ENCODE peak calls at places on chromosome 10, in nine cellular contexts. W is GM23248; P is psoas muscle; Z is neuronal stem cell; A is CD4-positive, CD25-positive, alpha-beta regulatory T cell; U is ovary; H is CD8-positive, alpha-beta T cell; J is sigmoid colon; R is RWPE2. X is an unnamed sample. For H3K4me1 and H3K27me3, the result is how much of the 10 kb centered on the place peaks cover.

GRCh38 chr10:132788180-132788830 is 2.4 kb upstream of the NKX6-2 start:
- DNase-seq in W (peak), P (no peak), Z (no peak), A (no peak), U (no peak), H (no peak), J (no peak), R (no peak), X (no peak)

GRCh38 chr10:42868530-42868929 is 85.9 kb downstream of the BMS1 start:
- DNase-seq in W (no peak), P (no peak), Z (no peak), A (no peak), U (no peak), H (peak), J (no peak), R (no peak), X (no peak)

GRCh38 chr10:122468923-122469781 is 7.8 kb downstream of the HTRA1 start:
- DNase-seq in W (peak), P (peak), Z (no peak), A (no peak), U (peak), H (no peak), J (no peak), R (no peak), X (no peak)

GRCh38 chr10:111475720-111476119 is 398.9 kb downstream of the ADRA2A start:
- DNase-seq in W (peak), P (no peak), Z (no peak), A (no peak), U (no peak), H (no peak), J (no peak), R (no peak), X (no peak)

GRCh38 chr10:129971381-129972144 is 7.5 kb upstream of the EBF3 start:
- DNase-seq in W (peak), P (peak), Z (peak), A (no peak), U (no peak), H (no peak), J (peak), R (no peak), X (peak)

GRCh38 chr10:97109562-97109961 is 76.2 kb downstream of the SLIT1 start:
- DNase-seq in W (no peak), P (no peak), Z (no peak), A (no peak), U (no peak), H (no peak), J (no peak), R (no peak), X (no peak)

GRCh38 chr10:123380491-123381085 is 226.4 kb downstream of the BUB3 start:
- DNase-seq in W (peak), P (no peak), Z (no peak), A (no peak), U (no peak), H (no peak), J (no peak), R (no peak), X (no peak)

GRCh38 chr10:59234814-59235429 is 58.5 kb downstream of the PHYHIPL start:
- DNase-seq in W (peak), P (no peak), Z (no peak), A (no peak), U (no peak), H (no peak), J (no peak), R (no peak), X (peak)

GRCh38 chr10:118835682-118836326 is 81.0 kb upstream of the CACUL1 start:
- DNase-seq in W (no peak), P (no peak), Z (no peak), A (no peak), U (no peak), H (no peak), J (no peak), R (peak), X (no peak)

GRCh38 chr10:122054046-122055025 is 65.4 kb downstream of the TACC2 start:
- DNase-seq in W (peak), P (peak), Z (peak), A (no peak), U (peak), H (no peak), J (peak), R (no peak), X (peak)

GRCh38 chr10:72816565-72816964 is 77.0 kb upstream of the OIT3 start:
- DNase-seq in W (no peak), P (no peak), Z (no peak), A (no peak), U (no peak), H (no peak), J (no peak), R (no peak), X (no peak)

GRCh38 chr10:17665742-17666141 is 21.8 kb downstream of the STAM start:
- DNase-seq in W (peak), P (no peak), Z (no peak), A (no peak), U (peak), H (no peak), J (no peak), R (no peak), X (no peak)

GRCh38 chr10:1175956-1176565 is 119.9 kb downstream of the WDR37 start:
- DNase-seq in W (no peak), P (no peak), Z (no peak), A (no peak), U (no peak), H (no peak), J (peak), R (no peak), X (no peak)

GRCh38 chr10:115818015-115818414 is 455.0 kb downstream of the GFRA1 start:
- DNase-seq in W (peak), P (no peak), Z (no peak), A (no peak), U (no peak), H (no peak), J (no peak), R (no peak), X (no peak)

GRCh38 chr10:507355-507699 is 182.1 kb downstream of the DIP2C start:
- DNase-seq in W (no peak), P (no peak), Z (no peak), A (no peak), U (no peak), H (no peak), J (peak), R (peak), X (no peak)

GRCh38 chr10:64346391-64346790 is 825.2 kb downstream of the REEP3 start:
- DNase-seq in W (no peak), P (no peak), Z (no peak), A (no peak), U (no peak), H (no peak), J (no peak), R (no peak), X (no peak)

GRCh38 chr10:63703113-63703670 is 182.0 kb downstream of the REEP3 start:
- DNase-seq in W (no peak), P (no peak), Z (no peak), A (no peak), U (no peak), H (no peak), J (no peak), R (no peak), X (no peak)

GRCh38 chr10:566241-566885 is 123.1 kb downstream of the DIP2C start:
- DNase-seq in W (no peak), P (no peak), Z (no peak), A (no peak), U (no peak), H (no peak), J (no peak), R (no peak), X (no peak)

GRCh38 chr10:49106451-49106850 is 8.9 kb downstream of the VSTM4 start:
- DNase-seq in W (peak), P (no peak), Z (no peak), A (no peak), U (no peak), H (no peak), J (peak), R (no peak), X (no peak)

GRCh38 chr10:49104323-49104722 is 11.0 kb downstream of the VSTM4 start:
- DNase-seq in W (no peak), P (no peak), Z (no peak), A (no peak), U (no peak), H (peak), J (no peak), R (no peak), X (no peak)

GRCh38 chr10:49103761-49104160 is 11.6 kb downstream of the VSTM4 start:
- DNase-seq in W (no peak), P (no peak), Z (no peak), A (no peak), U (no peak), H (peak), J (no peak), R (no peak), X (no peak)

GRCh38 chr10:49107111-49107889 is 8.0 kb downstream of the VSTM4 start:
- DNase-seq in W (no peak), P (no peak), Z (no peak), A (no peak), U (no peak), H (no peak), J (no peak), R (no peak), X (no peak)

GRCh38 chr10:49105076-49105475 is 10.2 kb downstream of the VSTM4 start:
- DNase-seq in W (no peak), P (no peak), Z (no peak), A (no peak), U (no peak), H (no peak), J (no peak), R (no peak), X (no peak)
- H3K4me1 ChIP-seq in W (under half), P (under half), Z (under half), A (under half), U (under half), H (under half), J (under half), R (under half), X (under half)

DNA sequence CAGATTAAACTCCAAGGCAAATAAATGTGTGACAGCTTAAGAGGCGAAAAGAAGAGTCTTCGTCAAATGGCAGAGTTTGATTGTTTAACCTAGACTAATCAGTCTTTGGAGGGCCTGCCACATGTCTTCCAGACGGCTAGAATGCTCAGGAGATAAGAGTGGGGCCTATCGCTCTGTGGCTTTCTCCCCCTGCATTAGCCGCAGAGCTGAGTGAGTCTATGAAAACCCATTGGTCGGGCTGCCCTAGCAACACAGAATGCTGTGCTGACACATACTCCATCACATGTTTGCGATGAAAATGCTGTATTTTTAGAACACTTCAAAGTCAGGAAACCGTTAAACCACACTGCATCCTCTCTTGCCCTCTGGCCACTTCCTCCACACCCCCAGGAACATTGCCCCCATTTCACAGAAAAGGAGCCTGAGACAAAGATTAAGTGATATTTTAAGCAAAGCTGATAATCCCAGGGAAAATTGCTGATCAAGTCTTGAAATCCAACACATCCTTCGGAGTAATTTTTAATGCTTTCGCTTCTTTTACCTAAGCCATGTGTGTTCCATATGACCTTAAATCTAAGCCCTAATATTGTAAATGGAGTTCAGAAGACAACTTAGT is 161.0 kb downstream of the CELF2 start:
- DNase-seq in W (no peak), P (no peak), Z (no peak), A (peak), U (no peak), H (peak), J (no peak), R (no peak), X (no peak)
- H3K27me3 ChIP-seq in W (under half), P (under half), Z (under half), A (under half), U (under half), H (under half), J (under half), R (under half), X (under half)

DNA sequence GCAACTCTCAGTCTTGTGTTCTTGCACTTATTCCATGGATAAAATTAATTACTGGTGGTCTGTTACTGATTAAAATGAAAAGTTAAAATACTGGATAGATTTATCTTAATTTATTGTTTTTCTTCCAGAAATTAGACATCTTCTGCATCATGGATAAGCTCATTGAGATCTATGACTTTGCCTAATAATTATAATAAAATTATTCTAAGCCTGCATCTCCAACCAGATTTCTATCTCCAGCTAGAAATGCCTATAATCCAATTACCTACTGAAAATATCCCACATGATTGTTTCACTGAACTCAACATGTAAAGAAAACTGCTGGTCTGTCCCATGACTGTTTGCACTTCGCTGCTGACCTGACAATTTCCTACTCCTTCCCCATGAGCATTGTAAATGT is 88.3 kb upstream of the ACBD5 start:
- DNase-seq in W (no peak), P (no peak), Z (no peak), A (no peak), U (no peak), H (no peak), J (no peak), R (no peak), X (no peak)
- H3K4me3 ChIP-seq in W (no peak), P (no peak), Z (no peak), A (no peak), U (no peak), H (no peak), J (no peak), R (no peak), X (no peak)

DNA sequence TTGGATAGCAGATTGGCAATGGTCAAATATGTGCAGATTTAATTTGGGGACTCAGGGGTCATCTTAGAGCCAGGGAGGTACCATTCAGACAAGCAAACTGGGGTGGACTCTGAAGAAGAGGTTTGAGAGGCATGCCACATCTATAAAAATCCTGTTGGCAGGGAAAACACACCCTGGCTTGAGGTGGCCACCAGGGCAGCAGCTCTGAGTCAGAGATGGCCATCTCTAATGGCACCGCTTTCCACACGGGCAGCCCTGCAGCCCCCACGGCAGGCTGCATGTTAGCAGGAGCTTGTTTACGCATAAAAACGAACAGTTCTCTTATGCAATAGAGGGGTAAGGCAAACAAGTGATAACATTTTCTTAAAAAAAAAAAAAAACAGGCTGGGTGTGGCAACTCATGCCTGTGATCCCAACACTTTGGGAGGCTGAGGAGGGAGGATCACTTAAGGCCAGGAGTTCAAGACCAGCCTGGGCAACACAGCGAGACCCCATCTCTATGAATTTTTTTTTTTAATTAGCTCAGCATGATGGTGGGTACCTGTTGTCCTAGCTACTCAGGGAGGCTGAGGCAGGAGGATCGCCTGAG is 14.9 kb downstream of the DLG5 start:
- DNase-seq in W (peak), P (no peak), Z (no peak), A (no peak), U (peak), H (no peak), J (no peak), R (no peak), X (no peak)
- H3K4me1 ChIP-seq in W (under half), P (under half), Z (under half), A (under half), U (under half), H (under half), J (half or more), R (under half), X (under half)

DNA sequence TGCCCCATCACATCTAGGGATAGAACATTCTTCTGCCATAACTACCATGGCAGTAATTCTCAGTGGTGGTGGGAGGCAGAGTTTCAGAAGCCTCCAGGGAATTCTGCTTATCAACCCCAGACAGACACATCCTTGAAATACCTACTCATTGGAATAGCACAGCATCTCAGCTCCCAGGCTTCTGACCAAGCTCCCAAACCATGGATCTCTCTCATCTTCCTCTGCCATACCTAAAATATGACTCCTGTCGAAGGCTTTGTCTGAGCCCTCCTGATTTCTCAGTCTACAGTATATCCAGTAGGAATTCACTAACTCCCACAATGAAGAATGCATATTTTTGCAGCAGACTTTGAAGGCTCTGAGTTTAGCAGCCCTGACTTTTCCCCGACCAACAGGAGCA is 687.5 kb downstream of the GRID1 start:
- DNase-seq in W (no peak), P (no peak), Z (no peak), A (no peak), U (no peak), H (no peak), J (no peak), R (no peak), X (no peak)
- H3K27me3 ChIP-seq in W (under half), P (under half), Z (under half), A (under half), U (under half), H (under half), J (under half), R (under half), X (under half)

GRCh38 chr10:117167346-117168134 is 29.5 kb upstream of the VAX1 start:
- DNase-seq in W (no peak), P (no peak), Z (no peak), A (no peak), U (no peak), H (no peak), J (no peak), R (no peak), X (no peak)
- H3K4me3 ChIP-seq in W (peak), P (peak), Z (peak), A (no peak), U (no peak), H (no peak), J (peak), R (no peak), X (no peak)

GRCh38 chr10:89352039-89352597 is 24.3 kb downstream of the IFIT3 start:
- DNase-seq in W (peak), P (no peak), Z (no peak), A (no peak), U (peak), H (no peak), J (no peak), R (peak), X (no peak)

GRCh38 chr10:89351402-89352038 is 23.7 kb downstream of the IFIT3 start:
- DNase-seq in W (peak), P (no peak), Z (no peak), A (no peak), U (no peak), H (no peak), J (no peak), R (no peak), X (no peak)

GRCh38 chr10:89348458-89348857 is 20.7 kb downstream of the IFIT3 start:
- DNase-seq in W (no peak), P (no peak), Z (no peak), A (no peak), U (no peak), H (no peak), J (no peak), R (no peak), X (peak)

GRCh38 chr10:89346264-89346971 is 18.6 kb downstream of the IFIT3 start:
- DNase-seq in W (peak), P (no peak), Z (no peak), A (no peak), U (no peak), H (no peak), J (no peak), R (no peak), X (no peak)

GRCh38 chr10:89347706-89348457 is 20.1 kb downstream of the IFIT3 start:
- DNase-seq in W (no peak), P (no peak), Z (no peak), A (no peak), U (no peak), H (no peak), J (no peak), R (no peak), X (peak)
- H3K4me1 ChIP-seq in W (under half), P (under half), Z (under half), A (under half), U (under half), H (under half), J (under half), R (under half), X (under half)